ENCODE peak calls at places on chromosome 14, in eight cellular contexts. J is caudate nucleus, F is BJ, W is HS-27A, H is NCI-H510A treated with DMSO at 0.1 percent for 48 hours, B is NT2/D1, R is endothelial cell, S is HCT116. C is an unnamed sample.

GRCh38 chr14:100661340-100661712 is 65.4 kb upstream of the DLK1 start:
- DNase-seq in F (no peak), R (no peak), W (no peak), H (no peak), J (no peak), B (no peak), S (no peak), C (peak; percentile 15)

GRCh38 chr14:75401356-75401755 is 26.5 kb upstream of the JDP2 start:
- DNase-seq in F (no peak), W (no peak), B (peak; percentile 57), H (peak; percentile 18), S (no peak), R (no peak), J (no peak), C (peak; percentile 7)

GRCh38 chr14:74018029-74018703 is 922 bp downstream of the ENTPD5 start:
- DNase-seq in B (no peak), J (no peak), R (no peak), F (peak; percentile 15), W (peak; percentile 50), H (peak; percentile 12), S (no peak), C (no peak)

GRCh38 chr14:41761204-41761603 is 154.5 kb downstream of the LRFN5 start:
- DNase-seq in B (no peak), S (no peak), J (no peak), H (no peak), R (no peak), W (no peak), F (no peak), C (no peak)

GRCh38 chr14:85159726-85160125 is 370.2 kb upstream of the FLRT2 start:
- DNase-seq in B (no peak), R (no peak), F (no peak), S (no peak), J (no peak), H (no peak), W (no peak), C (no peak)

GRCh38 chr14:58479975-58480374 is 52.5 kb downstream of the KIAA0586 start:
- DNase-seq in B (no peak), F (no peak), S (no peak), W (no peak), J (no peak), R (no peak), H (no peak), C (no peak)

GRCh38 chr14:91078095-91078737 is 17.8 kb upstream of the RPS6KA5 start:
- DNase-seq in R (no peak), S (no peak), F (no peak), H (no peak), J (no peak), B (no peak), W (no peak), C (no peak)

GRCh38 chr14:79608426-79608825 is 602.9 kb downstream of the DIO2 start:
- DNase-seq in B (no peak), R (no peak), H (no peak), S (no peak), J (no peak), F (no peak), W (no peak), C (no peak)

GRCh38 chr14:35159742-35160409 is 37.5 kb downstream of the PRORP start:
- DNase-seq in F (peak; percentile 46), J (no peak), S (peak; percentile 88), R (no peak), B (no peak), W (peak; percentile 78), H (no peak), C (no peak)

C was measured in anterior cingulate cortex.